ENCODE peak calls at places on chromosomes 11 and 22, in four cellular contexts. K is nephron progenitor cell; Z is lower leg skin; O is activated CD4-positive, alpha-beta T cell treated with anti-CD3 and anti-CD28 coated beads for 1 hour. V is an unnamed sample.

GRCh38 chr11:76794371-76795284 is 11.5 kb downstream of the TSKU start:
- DNase-seq in K (no peak), Z (peak), O (no peak), V (peak)

GRCh38 chr11:127493330-127493729 is 492.8 kb upstream of the KIRREL3 start:
- DNase-seq in K (no peak), Z (no peak), O (no peak), V (no peak)

GRCh38 chr11:116539211-116539610 is 233.6 kb downstream of the BUD13 start:
- DNase-seq in K (no peak), Z (no peak), O (no peak), V (no peak)

GRCh38 chr11:23564370-23564769 is 704.1 kb upstream of the CCDC179 start:
- DNase-seq in K (no peak), Z (no peak), O (no peak), V (no peak)

GRCh38 chr11:78110830-78111229 is 28.6 kb downstream of the ALG8 start:
- DNase-seq in K (no peak), Z (no peak), O (no peak), V (no peak)

GRCh38 chr11:124823512-124824376 is 23.5 kb upstream of the MSANTD2 start:
- DNase-seq in K (no peak), Z (no peak), O (no peak), V (no peak)

GRCh38 chr22:29041408-29041807 is 20.2 kb downstream of the C22orf31 start:
- DNase-seq in K (no peak), Z (no peak), O (no peak), V (no peak)

GRCh38 chr11:114081641-114082414 is 22.3 kb downstream of the ZBTB16 start:
- DNase-seq in K (no peak), Z (no peak), O (no peak), V (no peak)

GRCh38 chr11:104570088-104570701 is 328.1 kb downstream of the CASP12 start:
- DNase-seq in K (no peak), Z (no peak), O (no peak), V (no peak)

GRCh38 chr11:73944085-73944484 is 6.7 kb upstream of the DNAJB13 start:
- DNase-seq in K (no peak), Z (no peak), O (no peak), V (no peak)

GRCh38 chr11:8082391-8083087 is 1.5 kb downstream of the TUB start:
- DNase-seq in K (peak), Z (no peak), O (no peak), V (no peak)

V was measured in natural killer cell.